ENCODE peak calls at places on chromosomes 12 and 14, in five cellular contexts. One of them, this sample, is unnamed.
A peak's percentile ranks its signal among the peaks of the same experiment; 100 is the strongest.

GRCh38 chr12:31233061-31233730 is 92.8 kb downstream of the SINHCAF start:
- DNase-seq in endothelial cell: no peak
- DNase-seq in testis: no peak
- DNase-seq in GM10248: no peak
- DNase-seq in MCF 10A: no peak
- DNase-seq in this sample: no peak

GRCh38 chr12:105235299-105235746 is 651 bp downstream of the APPL2 start:
- DNase-seq in endothelial cell: no peak
- DNase-seq in testis: no peak
- DNase-seq in GM10248: peak; percentile 18
- DNase-seq in MCF 10A: peak; percentile 39
- DNase-seq in this sample: peak; percentile 7

GRCh38 chr14:96039633-96040311 is 610 bp downstream of the C14orf132 start:
- DNase-seq in endothelial cell: peak; percentile 50
- DNase-seq in testis: no peak
- DNase-seq in GM10248: no peak
- DNase-seq in MCF 10A: no peak
- DNase-seq in this sample: peak; percentile 29

GRCh38 chr12:56377310-56377988 is 14.8 kb upstream of the APOF start:
- DNase-seq in endothelial cell: no peak
- DNase-seq in testis: no peak
- DNase-seq in GM10248: no peak
- DNase-seq in MCF 10A: peak; percentile 35
- DNase-seq in this sample: no peak

GRCh38 chr14:28772613-28773012 is 6.0 kb downstream of the FOXG1 start:
- DNase-seq in endothelial cell: no peak
- DNase-seq in testis: no peak
- DNase-seq in GM10248: no peak
- DNase-seq in MCF 10A: no peak
- DNase-seq in this sample: no peak

GRCh38 chr12:74391283-74391682 is 146.4 kb upstream of the ATXN7L3B start:
- DNase-seq in endothelial cell: no peak
- DNase-seq in testis: no peak
- DNase-seq in GM10248: no peak
- DNase-seq in MCF 10A: no peak
- DNase-seq in this sample: no peak

GRCh38 chr14:37114039-37114438 is 58.4 kb downstream of the SLC25A21 start:
- DNase-seq in endothelial cell: no peak
- DNase-seq in testis: no peak
- DNase-seq in GM10248: no peak
- DNase-seq in MCF 10A: peak; percentile 65
- DNase-seq in this sample: no peak

GRCh38 chr12:10497602-10498001 is 8.1 kb upstream of the EIF2S3B start:
- DNase-seq in endothelial cell: no peak
- DNase-seq in testis: no peak
- DNase-seq in GM10248: no peak
- DNase-seq in MCF 10A: no peak
- DNase-seq in this sample: peak; percentile 93

GRCh38 chr14:99026471-99026870 is 245.5 kb downstream of the BCL11B start:
- DNase-seq in endothelial cell: no peak
- DNase-seq in testis: no peak
- DNase-seq in GM10248: no peak
- DNase-seq in MCF 10A: no peak
- DNase-seq in this sample: peak; percentile 45

GRCh38 chr14:100446572-100446971 is 123.4 kb downstream of the SLC25A47 start:
- DNase-seq in endothelial cell: no peak
- DNase-seq in testis: peak; percentile 4
- DNase-seq in GM10248: no peak
- DNase-seq in MCF 10A: no peak
- DNase-seq in this sample: peak; percentile 52

GRCh38 chr12:132635076-132635955 is 16.7 kb downstream of the P2RX2 start:
- DNase-seq in endothelial cell: no peak
- DNase-seq in testis: no peak
- DNase-seq in GM10248: no peak
- DNase-seq in MCF 10A: no peak
- DNase-seq in this sample: no peak

GRCh38 chr12:45713108-45713507 is 16.4 kb upstream of the ARID2 start:
- DNase-seq in endothelial cell: no peak
- DNase-seq in testis: no peak
- DNase-seq in GM10248: no peak
- DNase-seq in MCF 10A: no peak
- DNase-seq in this sample: no peak

GRCh38 chr12:113297621-113298471 is 37.1 kb downstream of the SLC8B1 start:
- DNase-seq in endothelial cell: no peak
- DNase-seq in testis: no peak
- DNase-seq in GM10248: no peak
- DNase-seq in MCF 10A: no peak
- DNase-seq in this sample: no peak

GRCh38 chr12:2997989-2998670 is 38.9 kb downstream of the TEAD4 start:
- DNase-seq in endothelial cell: no peak
- DNase-seq in testis: no peak
- DNase-seq in GM10248: no peak
- DNase-seq in MCF 10A: no peak
- DNase-seq in this sample: no peak

GRCh38 chr12:112381421-112381897 is 772 bp downstream of the HECTD4 start:
- DNase-seq in endothelial cell: no peak
- DNase-seq in testis: no peak
- DNase-seq in GM10248: peak; percentile 70
- DNase-seq in MCF 10A: peak; percentile 34
- DNase-seq in this sample: peak; percentile 59

GRCh38 chr14:81471062-81471461 is 62.6 kb downstream of the SEL1L start:
- DNase-seq in endothelial cell: no peak
- DNase-seq in testis: no peak
- DNase-seq in GM10248: no peak
- DNase-seq in MCF 10A: no peak
- DNase-seq in this sample: peak; percentile 70

GRCh38 chr12:71415336-71416231 is 24.0 kb upstream of the LGR5 start:
- DNase-seq in endothelial cell: peak; percentile 43
- DNase-seq in testis: peak; percentile 25
- DNase-seq in GM10248: peak; percentile 50
- DNase-seq in MCF 10A: peak; percentile 72
- DNase-seq in this sample: peak; percentile 27

GRCh38 chr12:25151476-25151875 is 43.5 kb downstream of the DNAI7 start:
- DNase-seq in endothelial cell: peak; percentile 7
- DNase-seq in testis: no peak
- DNase-seq in GM10248: no peak
- DNase-seq in MCF 10A: peak; percentile 76
- DNase-seq in this sample: no peak
- TF ChIP-seq CTCF in endothelial cell: no peak
- TF ChIP-seq CTCF in testis: no peak
- TF ChIP-seq CTCF in GM10248: no peak
- TF ChIP-seq CTCF in MCF 10A: no peak
- TF ChIP-seq CTCF in this sample: no peak

GRCh38 chr12:42587564-42588307 is 1.8 kb downstream of the PRICKLE1 start:
- DNase-seq in endothelial cell: no peak
- DNase-seq in testis: no peak
- DNase-seq in GM10248: no peak
- DNase-seq in MCF 10A: no peak
- DNase-seq in this sample: no peak

GRCh38 chr12:42584539-42585174 is 4.9 kb downstream of the PRICKLE1 start:
- DNase-seq in endothelial cell: no peak
- DNase-seq in testis: no peak
- DNase-seq in GM10248: no peak
- DNase-seq in MCF 10A: no peak
- DNase-seq in this sample: no peak

GRCh38 chr12:42585175-42585845 is 4.2 kb downstream of the PRICKLE1 start:
- DNase-seq in endothelial cell: no peak
- DNase-seq in testis: no peak
- DNase-seq in GM10248: no peak
- DNase-seq in MCF 10A: no peak
- DNase-seq in this sample: no peak

GRCh38 chr12:42585846-42586226 is 3.7 kb downstream of the PRICKLE1 start:
- DNase-seq in endothelial cell: no peak
- DNase-seq in testis: no peak
- DNase-seq in GM10248: no peak
- DNase-seq in MCF 10A: no peak
- DNase-seq in this sample: no peak

DNA sequence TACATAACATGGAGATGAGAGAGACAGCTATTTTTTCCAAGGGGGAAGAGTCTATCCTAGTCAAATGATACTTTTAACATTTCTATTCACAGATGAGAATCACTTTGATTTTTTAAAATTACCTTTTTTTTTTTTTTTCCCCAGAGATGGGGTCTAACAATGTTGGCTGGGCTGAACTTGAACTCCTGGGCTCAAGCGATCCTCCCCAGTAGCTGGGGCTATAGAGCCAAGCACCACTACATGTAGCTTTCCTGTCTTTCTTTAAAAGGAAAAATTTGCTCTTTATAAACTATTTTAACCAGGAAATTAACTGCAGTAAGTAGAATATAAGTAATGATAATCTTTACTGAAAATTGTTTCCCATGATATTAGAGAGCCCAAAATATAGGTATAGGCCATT is 3.3 kb downstream of the PRICKLE1 start:
- DNase-seq in endothelial cell: no peak
- DNase-seq in testis: no peak
- DNase-seq in GM10248: no peak
- DNase-seq in MCF 10A: no peak
- DNase-seq in this sample: no peak
- TF ChIP-seq CTCF in endothelial cell: no peak
- TF ChIP-seq CTCF in testis: no peak
- TF ChIP-seq CTCF in GM10248: no peak
- TF ChIP-seq CTCF in MCF 10A: no peak
- TF ChIP-seq CTCF in this sample: no peak

GRCh38 chr14:61607570-61608244 is 87.6 kb upstream of the HIF1A start:
- DNase-seq in endothelial cell: peak; percentile 15
- DNase-seq in testis: no peak
- DNase-seq in GM10248: no peak
- DNase-seq in MCF 10A: no peak
- DNase-seq in this sample: peak; percentile 54
- TF ChIP-seq CTCF in endothelial cell: no peak
- TF ChIP-seq CTCF in testis: no peak
- TF ChIP-seq CTCF in GM10248: no peak
- TF ChIP-seq CTCF in MCF 10A: no peak
- TF ChIP-seq CTCF in this sample: peak; percentile 21

DNA sequence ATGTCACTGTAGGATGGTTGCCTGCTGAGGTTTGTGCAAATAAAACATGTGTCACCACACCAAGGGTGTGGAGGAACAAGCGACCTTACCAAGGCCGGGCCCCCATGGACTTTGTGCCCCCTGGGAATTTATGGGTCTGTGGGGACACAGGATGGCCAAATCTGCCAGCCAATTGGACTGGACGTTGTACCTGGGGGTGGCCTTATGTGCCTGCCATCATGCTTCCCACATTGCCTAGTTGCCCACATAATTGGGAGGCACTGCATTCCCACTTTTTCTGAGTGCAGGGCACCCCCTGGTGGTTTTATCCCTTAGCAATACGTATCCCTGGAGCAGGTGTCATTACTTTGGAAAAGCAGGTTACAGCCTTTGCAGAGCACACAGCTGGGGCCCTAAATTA is 92.6 kb upstream of the TMPO start:
- DNase-seq in endothelial cell: peak; percentile 53
- DNase-seq in testis: no peak
- DNase-seq in GM10248: no peak
- DNase-seq in MCF 10A: peak; percentile 66
- DNase-seq in this sample: no peak
- TF ChIP-seq CTCF in endothelial cell: peak; percentile 35
- TF ChIP-seq CTCF in testis: no peak
- TF ChIP-seq CTCF in GM10248: no peak
- TF ChIP-seq CTCF in MCF 10A: peak; percentile 15
- TF ChIP-seq CTCF in this sample: no peak

GRCh38 chr12:44019118-44019517 is 183.2 kb downstream of the TMEM117 start:
- DNase-seq in endothelial cell: no peak
- DNase-seq in testis: no peak
- DNase-seq in GM10248: no peak
- DNase-seq in MCF 10A: no peak
- DNase-seq in this sample: no peak

GRCh38 chr12:44015333-44015941 is 179.6 kb downstream of the TMEM117 start:
- DNase-seq in endothelial cell: no peak
- DNase-seq in testis: no peak
- DNase-seq in GM10248: peak; percentile 21
- DNase-seq in MCF 10A: peak; percentile 62
- DNase-seq in this sample: no peak
- TF ChIP-seq CTCF in endothelial cell: peak; percentile 59
- TF ChIP-seq CTCF in testis: peak; percentile 14
- TF ChIP-seq CTCF in GM10248: peak; percentile 47
- TF ChIP-seq CTCF in MCF 10A: peak; percentile 51
- TF ChIP-seq CTCF in this sample: peak; percentile 66

GRCh38 chr12:41932470-41932991 is 212.1 kb downstream of the GXYLT1 start:
- DNase-seq in endothelial cell: peak; percentile 75
- DNase-seq in testis: peak; percentile 66
- DNase-seq in GM10248: peak; percentile 34
- DNase-seq in MCF 10A: no peak
- DNase-seq in this sample: peak; percentile 29

GRCh38 chr12:41940571-41940970 is 204.1 kb downstream of the GXYLT1 start:
- DNase-seq in endothelial cell: no peak
- DNase-seq in testis: no peak
- DNase-seq in GM10248: no peak
- DNase-seq in MCF 10A: no peak
- DNase-seq in this sample: no peak

GRCh38 chr12:41932028-41932427 is 212.6 kb downstream of the GXYLT1 start:
- DNase-seq in endothelial cell: no peak
- DNase-seq in testis: no peak
- DNase-seq in GM10248: no peak
- DNase-seq in MCF 10A: no peak
- DNase-seq in this sample: no peak

DNA sequence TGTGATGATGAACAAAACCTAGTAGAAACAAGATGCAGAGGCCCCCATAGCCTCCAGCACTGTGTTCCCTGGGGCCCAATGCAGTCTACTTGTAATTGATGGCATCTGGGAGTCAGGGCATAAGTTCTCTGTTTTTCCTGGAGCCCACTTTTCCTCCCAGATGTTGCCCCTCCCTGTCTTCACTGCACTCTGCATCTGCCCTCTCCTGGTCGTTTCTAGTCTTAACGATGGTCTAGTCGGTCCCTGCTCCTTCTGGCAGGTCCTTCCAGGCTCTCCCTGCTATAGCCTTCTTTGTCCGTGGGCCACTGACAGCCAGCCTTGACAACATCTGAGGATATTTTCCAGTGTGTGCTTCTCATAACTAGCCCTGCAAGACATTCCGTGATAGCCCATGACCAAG is 208.3 kb downstream of the GXYLT1 start:
- DNase-seq in endothelial cell: no peak
- DNase-seq in testis: no peak
- DNase-seq in GM10248: no peak
- DNase-seq in MCF 10A: no peak
- DNase-seq in this sample: no peak
- TF ChIP-seq CTCF in endothelial cell: no peak
- TF ChIP-seq CTCF in testis: no peak
- TF ChIP-seq CTCF in GM10248: no peak
- TF ChIP-seq CTCF in MCF 10A: no peak
- TF ChIP-seq CTCF in this sample: no peak